ENCODE peak calls at places on chromosomes 13 and 19, in six cellular contexts. T is HepG2, M is NT2/D1, V is H1, S is GM12878, P is K562. A is an unnamed sample.

GRCh38 chr19:28023064-28023463 is 1189.9 kb downstream of the UQCRFS1 start:
- DNase-seq in M (no peak), S (no peak), P (no peak), T (no peak), V (no peak), A (no peak)

GRCh38 chr19:6767081-6767356 is 216 bp downstream of the SH2D3A start:
- DNase-seq in V (no peak), S (no peak), T (peak; percentile 55), P (peak; percentile 55), M (no peak), A (no peak)

GRCh38 chr13:80524447-80525215 is 183.7 kb upstream of the SPRY2 start:
- DNase-seq in P (peak; percentile 1), T (no peak), M (no peak), V (no peak), S (no peak), A (peak; percentile 15)

GRCh38 chr13:23657056-23657455 is 86.8 kb downstream of the TNFRSF19 start:
- DNase-seq in S (no peak), M (no peak), V (no peak), T (no peak), P (no peak), A (no peak)

GRCh38 chr13:46559272-46559805 is 6.4 kb downstream of the LRCH1 start:
- DNase-seq in P (no peak), S (no peak), V (no peak), T (no peak), M (no peak), A (no peak)

GRCh38 chr19:18743281-18743825 is 47.8 kb downstream of the COMP start:
- DNase-seq in M (no peak), T (no peak), V (no peak), P (peak; percentile 94), S (no peak), A (no peak)

GRCh38 chr13:45393941-45394570 is 24.1 kb downstream of the SLC25A30 start:
- DNase-seq in S (no peak), T (peak; percentile 61), M (peak; percentile 33), V (no peak), P (peak; percentile 68), A (peak; percentile 45)

GRCh38 chr13:98581971-98582702 is 5.2 kb upstream of the STK24 start:
- DNase-seq in M (no peak), S (no peak), P (no peak), T (no peak), V (no peak), A (no peak)

GRCh38 chr13:91922969-91923592 is 524.7 kb downstream of the GPC5 start:
- DNase-seq in T (peak; percentile 3), P (no peak), M (peak; percentile 1), V (no peak), S (no peak), A (no peak)

GRCh38 chr19:50377051-50377441 is 789 bp downstream of the NR1H2 start:
- DNase-seq in S (no peak), T (peak; percentile 12), V (no peak), P (peak; percentile 89), M (no peak), A (peak; percentile 58)

GRCh38 chr19:27580906-27581305 is 1632.0 kb downstream of the UQCRFS1 start:
- DNase-seq in V (no peak), P (no peak), T (no peak), M (no peak), S (no peak), A (no peak)

GRCh38 chr19:50332264-50333038 is 3.3 kb upstream of the KCNC3 start:
- DNase-seq in V (no peak), S (no peak), M (no peak), T (no peak), P (peak; percentile 43), A (no peak)

GRCh38 chr13:26310470-26310869 is 56.5 kb downstream of the CDK8 start:
- DNase-seq in V (no peak), P (no peak), M (no peak), S (no peak), T (no peak), A (no peak)

GRCh38 chr19:57377498-57378146 is 12.0 kb upstream of the ZNF548 start:
- DNase-seq in P (no peak), S (no peak), M (no peak), V (no peak), T (no peak), A (no peak)

GRCh38 chr19:41577833-41578232 is 1.9 kb downstream of the CEACAM21 start:
- DNase-seq in S (no peak), V (no peak), T (no peak), P (no peak), M (no peak), A (no peak)

GRCh38 chr19:6448045-6448444 is 11.5 kb downstream of the SLC25A23 start:
- DNase-seq in P (no peak), T (no peak), M (no peak), V (no peak), S (no peak), A (no peak)

GRCh38 chr19:39409886-39410619 is 2.4 kb upstream of the PLEKHG2 start:
- DNase-seq in S (no peak), P (peak; percentile 63), T (peak; percentile 25), V (no peak), M (no peak), A (peak; percentile 54)

GRCh38 chr19:33878136-33878535 is 81.5 kb downstream of the KCTD15 start:
- DNase-seq in P (no peak), S (no peak), T (no peak), V (no peak), M (no peak), A (no peak)

GRCh38 chr19:16470911-16471811 is 609 bp downstream of the EPS15L1 start:
- DNase-seq in M (no peak), T (no peak), P (peak; percentile 56), V (no peak), S (no peak), A (no peak)

GRCh38 chr19:48798937-48799336 is 11.9 kb downstream of the BCAT2 start:
- DNase-seq in V (peak; percentile 64), P (no peak), T (no peak), M (no peak), S (peak; percentile 25), A (no peak)

GRCh38 chr13:110218601-110219201 is 88.3 kb downstream of the COL4A1 start:
- DNase-seq in V (no peak), M (no peak), T (no peak), S (no peak), P (no peak), A (no peak)

GRCh38 chr19:28519950-28520861 is 692.7 kb downstream of the UQCRFS1 start:
- DNase-seq in T (no peak), V (no peak), P (no peak), M (no peak), S (no peak), A (no peak)

GRCh38 chr19:42634409-42635232 is 39.9 kb upstream of the CEACAM8 start:
- DNase-seq in S (no peak), P (peak; percentile 63), M (peak; percentile 30), T (peak; percentile 32), V (no peak), A (peak; percentile 29)

GRCh38 chr19:19305696-19306095 is 14.6 kb downstream of the SUGP1 start:
- DNase-seq in P (no peak), V (no peak), S (no peak), T (no peak), M (no peak), A (no peak)

GRCh38 chr13:52118595-52118994 is 10.3 kb downstream of the NEK5 start:
- DNase-seq in S (no peak), V (no peak), M (no peak), P (peak; percentile 46), T (no peak), A (no peak)

GRCh38 chr13:52118095-52118494 is 10.8 kb downstream of the NEK5 start:
- DNase-seq in S (no peak), V (no peak), T (no peak), P (peak; percentile 65), M (no peak), A (no peak)

GRCh38 chr13:52109096-52109495 is 19.8 kb downstream of the NEK5 start:
- DNase-seq in T (no peak), S (no peak), P (no peak), M (no peak), V (no peak), A (no peak)

GRCh38 chr13:52112606-52113005 is 16.3 kb downstream of the NEK5 start:
- DNase-seq in S (no peak), T (no peak), M (no peak), V (no peak), P (no peak), A (no peak)
- TF ChIP-seq ZNF274 in S (no peak), T (no peak), M (no peak), V (no peak), P (no peak), A (no peak)

GRCh38 chr19:21947775-21948174 is 63.0 kb downstream of the ZNF208 start:
- DNase-seq in M (peak; percentile 9), P (peak; percentile 16), V (no peak), S (no peak), T (no peak), A (peak; percentile 4)
- TF ChIP-seq ZNF274 in M (no peak), P (no peak), V (no peak), S (no peak), T (no peak), A (no peak)

DNA sequence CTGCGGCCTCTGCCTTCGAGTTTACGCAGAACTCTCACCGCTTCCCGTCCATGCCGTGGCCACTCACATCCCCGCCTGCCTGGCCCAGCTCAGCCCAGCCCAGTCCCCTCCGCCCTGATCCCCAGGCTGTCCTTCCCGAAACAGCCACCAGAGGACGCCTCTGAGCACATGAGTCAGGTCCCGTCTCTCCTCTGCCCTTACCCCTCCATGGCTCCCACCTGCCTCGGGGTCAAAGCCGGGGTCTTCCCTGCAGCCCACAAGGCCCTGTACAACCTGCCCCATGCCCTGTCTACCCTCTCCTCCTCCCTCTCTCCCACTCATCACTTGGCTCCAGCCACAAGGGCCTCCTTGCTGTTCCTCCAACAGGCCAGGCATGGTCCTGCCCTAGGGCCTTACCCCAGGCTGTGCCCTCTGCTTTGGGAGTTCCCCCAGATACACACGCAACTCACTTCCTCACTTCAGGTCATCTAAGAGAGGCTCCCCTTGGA is 8.1 kb upstream of the SEMA6B start:
- DNase-seq in V (peak; percentile 66), P (peak; percentile 87), S (no peak), T (peak; percentile 40), M (peak; percentile 63), A (no peak)
- TF ChIP-seq ZNF274 in V (no peak), P (no peak), S (no peak), T (no peak), M (no peak), A (no peak)

DNA sequence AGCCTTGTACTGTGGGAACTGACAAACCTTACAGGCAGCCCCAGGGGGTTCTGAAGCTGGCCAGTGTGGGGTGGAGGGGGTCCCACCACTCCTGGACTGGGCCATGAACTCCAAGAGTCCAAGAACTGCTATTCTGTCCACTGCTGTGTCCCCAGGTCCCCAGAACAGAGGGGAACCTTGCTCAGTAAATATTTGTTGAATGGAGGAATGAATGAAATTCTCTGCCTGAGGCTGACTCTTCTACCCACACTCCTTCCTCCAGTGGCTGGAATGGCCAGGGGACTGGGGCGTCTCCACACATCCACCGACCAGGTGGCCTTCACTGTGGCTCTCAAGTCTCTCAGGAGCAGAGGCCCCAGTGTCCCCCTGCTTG is 11.6 kb downstream of the WIZ start:
- DNase-seq in S (no peak), M (no peak), V (no peak), T (peak; percentile 57), P (no peak), A (no peak)
- TF ChIP-seq ZNF274 in S (no peak), M (no peak), V (no peak), T (no peak), P (no peak), A (no peak)

GRCh38 chr13:49877629-49878218 is 58.4 kb downstream of the SPRYD7 start:
- DNase-seq in M (peak; percentile 2), V (no peak), T (no peak), S (no peak), P (no peak), A (no peak)
- TF ChIP-seq ZNF274 in M (no peak), V (no peak), T (no peak), S (no peak), P (no peak), A (no peak)

GRCh38 chr13:20672772-20673171 is 30.7 kb upstream of the IL17D start:
- DNase-seq in M (no peak), T (no peak), S (no peak), P (no peak), V (no peak), A (no peak)
- TF ChIP-seq ZNF274 in M (no peak), T (no peak), S (no peak), P (no peak), V (no peak), A (no peak)

A was measured in HCT116.